ENCODE peak calls at places on chromosomes 5 and 9, in ten cellular contexts. M is pancreas, I is mucosa of descending colon, Q is keratinocyte, G is heart left ventricle, F is heart right ventricle, L is upper lobe of right lung, H is body of pancreas, B is kidney, N is ascending aorta. O is an unnamed sample.

GRCh38 chr5:12625667-12626263 is 721.5 kb upstream of the CTNND2 start:
- DNase-seq in N (no peak), F (no peak), L (no peak), M (no peak), Q (no peak), B (no peak), I (no peak), G (no peak), H (no peak), O (no peak)

GRCh38 chr9:113568481-113569321 is 105.2 kb downstream of the RGS3 start:
- DNase-seq in H (peak; percentile 7), I (no peak), N (peak; percentile 58), G (peak; percentile 69), Q (no peak), F (no peak), M (no peak), B (no peak), L (no peak), O (no peak)

GRCh38 chr9:105842023-105842644 is 147.8 kb downstream of the TMEM38B start:
- DNase-seq in L (no peak), N (no peak), Q (no peak), I (no peak), G (no peak), F (no peak), M (no peak), B (no peak), H (peak; percentile 20), O (no peak)

GRCh38 chr9:37364751-37365360 is 57.6 kb upstream of the GRHPR start:
- DNase-seq in M (no peak), G (no peak), F (no peak), L (no peak), H (peak; percentile 38), I (peak; percentile 43), B (no peak), N (no peak), Q (no peak), O (no peak)

GRCh38 chr5:601771-602465 is 10.2 kb upstream of the CEP72 start:
- DNase-seq in Q (no peak), I (no peak), G (no peak), L (peak; percentile 52), F (no peak), N (peak; percentile 53), H (no peak), B (no peak), M (peak; percentile 59), O (no peak)

GRCh38 chr9:126673689-126674364 is 60.1 kb downstream of the LMX1B start:
- DNase-seq in Q (no peak), H (no peak), I (no peak), B (peak; percentile 32), M (no peak), L (no peak), G (no peak), F (no peak), N (no peak), O (no peak)

GRCh38 chr9:134214766-134215394 is 50.5 kb upstream of the RNU6ATAC start:
- DNase-seq in B (peak; percentile 81), F (no peak), H (peak; percentile 26), M (peak; percentile 60), L (peak; percentile 62), G (peak; percentile 42), I (no peak), Q (no peak), N (peak; percentile 57), O (no peak)

GRCh38 chr9:128116104-128117083 is 11.1 kb downstream of the PTGES2 start:
- DNase-seq in H (no peak), L (peak; percentile 62), Q (no peak), I (peak; percentile 56), F (no peak), M (no peak), G (peak; percentile 22), N (no peak), B (peak; percentile 60), O (no peak)

GRCh38 chr9:97906236-97906831 is 16.0 kb downstream of the TRMO start:
- DNase-seq in M (no peak), I (no peak), H (no peak), G (peak; percentile 60), N (no peak), B (no peak), F (peak; percentile 37), L (peak; percentile 67), Q (no peak), O (no peak)

GRCh38 chr5:78745985-78746384 is 97.4 kb upstream of the LHFPL2 start:
- DNase-seq in B (no peak), L (no peak), Q (no peak), H (no peak), G (no peak), F (no peak), M (no peak), N (no peak), I (no peak), O (no peak)

GRCh38 chr5:84478603-84479002 is 93.9 kb upstream of the EDIL3 start:
- DNase-seq in L (no peak), I (no peak), F (no peak), B (no peak), H (no peak), M (no peak), Q (peak; percentile 1), G (no peak), N (no peak), O (no peak)

GRCh38 chr5:157986431-157986990 is 127.6 kb upstream of the CLINT1 start:
- DNase-seq in L (no peak), Q (no peak), F (no peak), I (no peak), B (peak; percentile 59), G (no peak), H (no peak), N (no peak), M (peak; percentile 46), O (no peak)

GRCh38 chr9:114507726-114508125 is 2.5 kb upstream of the WHRN start:
- DNase-seq in G (no peak), Q (no peak), B (no peak), F (no peak), L (no peak), H (no peak), M (no peak), I (no peak), N (no peak), O (no peak)

GRCh38 chr9:110048473-110048975 is 159.4 kb downstream of the C9orf152 start:
- DNase-seq in G (peak; percentile 87), H (peak; percentile 72), L (peak; percentile 87), M (peak; percentile 74), B (peak; percentile 93), F (peak; percentile 86), I (peak; percentile 76), Q (no peak), N (peak; percentile 85), O (no peak)

GRCh38 chr5:96997265-96997859 is 61.5 kb downstream of the LNPEP start:
- DNase-seq in B (no peak), G (no peak), M (no peak), H (peak; percentile 13), I (no peak), N (no peak), L (no peak), F (peak; percentile 13), Q (no peak), O (no peak)
- TF ChIP-seq CTCF in B (peak; percentile 41), G (no peak), M (peak; percentile 34), H (no peak), I (no peak), N (peak; percentile 34), L (peak; percentile 53), F (peak; percentile 43), Q (peak; percentile 33), O (peak; percentile 49)

DNA sequence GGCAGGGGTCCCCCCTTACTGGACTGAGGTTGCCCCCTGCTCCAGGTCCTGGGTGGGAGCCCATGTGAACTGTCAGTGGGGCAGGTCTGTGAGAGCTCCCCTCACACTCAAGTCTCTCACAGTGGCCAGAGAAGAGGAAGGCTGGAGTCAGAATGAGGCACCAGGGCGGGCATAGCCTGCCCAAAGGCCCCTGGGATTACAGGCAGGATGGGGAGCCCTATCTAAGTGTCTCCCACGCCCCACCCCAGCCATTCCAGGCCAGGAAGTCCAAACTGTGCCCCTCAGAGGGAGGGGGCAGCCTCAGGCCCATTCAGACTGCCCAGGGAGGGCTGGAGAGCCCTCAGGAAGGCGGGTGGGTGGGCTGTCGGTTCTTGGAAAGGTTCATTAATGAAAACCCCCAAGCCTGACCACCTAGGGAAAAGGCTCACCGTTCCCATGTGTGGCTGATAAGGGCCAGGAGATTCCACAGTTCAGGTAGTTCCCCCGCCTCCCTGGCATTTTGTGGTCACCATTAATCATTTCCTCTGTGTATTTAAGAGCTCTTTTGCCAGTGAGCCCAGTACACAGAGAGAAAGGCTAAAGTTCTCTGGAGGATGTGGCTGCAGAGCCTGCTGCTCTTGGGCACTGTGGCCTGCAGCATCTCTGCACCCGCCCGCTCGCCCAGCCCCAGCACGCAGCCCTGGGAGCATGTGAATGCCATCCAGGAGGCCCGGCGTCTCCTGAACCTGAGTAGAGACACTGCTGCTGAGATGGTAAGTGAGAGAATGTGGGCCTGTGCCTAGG is at the start of gene CSF2:
- DNase-seq in I (no peak), F (no peak), H (peak; percentile 17), L (peak; percentile 64), G (no peak), B (peak; percentile 58), M (peak; percentile 38), Q (no peak), N (no peak), O (no peak)
- H3K4me3 ChIP-seq in I (no peak within 1 kb of the TSS), F (no peak within 1 kb of the TSS), H (no peak within 1 kb of the TSS), L (peak within 1 kb of the TSS; percentile 33), G (no peak within 1 kb of the TSS), B (no peak within 1 kb of the TSS), M (no peak within 1 kb of the TSS), Q (peak within 1 kb of the TSS; percentile 30), N (no peak within 1 kb of the TSS), O (no peak within 1 kb of the TSS)

GRCh38 chr5:55364537-55365055 is 56.8 kb downstream of the MTREX start:
- DNase-seq in I (no peak), F (no peak), B (no peak), H (no peak), Q (no peak), M (no peak), N (no peak), L (no peak), G (no peak), O (no peak)
- H3K36me3 ChIP-seq in I (no peaks in the 10 kb centered on the region), F (peaks cover 67% of the 10 kb centered on the region), B (peaks cover 4% of the 10 kb centered on the region), H (peaks cover 1% of the 10 kb centered on the region), Q (peaks cover 1% of the 10 kb centered on the region), M (no peaks in the 10 kb centered on the region), N (peaks cover 43% of the 10 kb centered on the region), L (peaks cover 40% of the 10 kb centered on the region), G (peaks cover 27% of the 10 kb centered on the region), O (peaks cover 1% of the 10 kb centered on the region)

GRCh38 chr9:136255896-136256890 is 10.6 kb upstream of the QSOX2 start:
- DNase-seq in G (no peak), M (peak; percentile 59), F (no peak), H (no peak), Q (no peak), L (no peak), B (peak; percentile 58), I (no peak), N (no peak), O (no peak)
- TF ChIP-seq CTCF in G (no peak), M (no peak), F (no peak), H (no peak), Q (no peak), L (no peak), B (no peak), I (no peak), N (no peak), O (no peak)

O was measured in BJ.